ENCODE peak calls at places on chromosomes 13 and 19, in six cellular contexts. H is heart right ventricle, N is GM23338, S is dorsolateral prefrontal cortex, Y is fibroblast of villous mesenchyme, K is vagina. A is an unnamed sample.

GRCh38 chr13:75691183-75691582 is 55.1 kb downstream of the LMO7 start:
- DNase-seq in H (no peak), N (no peak), S (no peak), Y (peak), K (no peak), A (no peak)

GRCh38 chr13:77874406-77874805 is 44.2 kb downstream of the EDNRB start:
- DNase-seq in H (no peak), N (no peak), S (peak), Y (peak), K (no peak), A (no peak)

GRCh38 chr13:78586706-78587105 is 16.6 kb downstream of the POU4F1 start:
- DNase-seq in H (no peak), N (peak), S (no peak), Y (no peak), K (no peak), A (no peak)

GRCh38 chr19:30112666-30113065 is 170.6 kb downstream of the URI1 start:
- DNase-seq in H (no peak), N (no peak), S (no peak), Y (no peak), K (no peak), A (no peak)

GRCh38 chr13:88622362-88622973 is 951.3 kb downstream of the SLITRK5 start:
- DNase-seq in H (no peak), N (peak), S (no peak), Y (no peak), K (no peak), A (no peak)

GRCh38 chr13:92994056-92994455 is 232.6 kb upstream of the GPC6 start:
- DNase-seq in H (no peak), N (no peak), S (no peak), Y (no peak), K (no peak), A (no peak)

GRCh38 chr13:35448465-35448864 is 28.0 kb downstream of the MAB21L1 start:
- DNase-seq in H (no peak), N (no peak), S (no peak), Y (no peak), K (no peak), A (no peak)

GRCh38 chr19:30353394-30353793 is 18.8 kb upstream of the ZNF536 start:
- DNase-seq in H (no peak), N (no peak), S (no peak), Y (no peak), K (no peak), A (no peak)

GRCh38 chr13:33789757-33790156 is 28.2 kb upstream of the RFC3 start:
- DNase-seq in H (no peak), N (no peak), S (no peak), Y (no peak), K (no peak), A (no peak)

GRCh38 chr19:51837145-51837544 is 42.2 kb downstream of the FPR3 start:
- DNase-seq in H (no peak), N (no peak), S (no peak), Y (no peak), K (no peak), A (no peak)

GRCh38 chr19:5214902-5215301 is 125.7 kb downstream of the PTPRS start:
- DNase-seq in H (no peak), N (no peak), S (no peak), Y (no peak), K (no peak), A (no peak)

GRCh38 chr13:76579701-76580100 is 306.5 kb downstream of the KCTD12 start:
- DNase-seq in H (no peak), N (no peak), S (no peak), Y (no peak), K (no peak), A (no peak)

GRCh38 chr19:2194513-2195078 is 30.9 kb downstream of the DOT1L start:
- DNase-seq in H (no peak), N (no peak), S (no peak), Y (no peak), K (no peak), A (no peak)

GRCh38 chr19:38850976-38851621 is 1.3 kb upstream of the HNRNPL start:
- DNase-seq in H (peak), N (peak), S (no peak), Y (peak), K (no peak), A (peak)

GRCh38 chr19:40811478-40812341 is 12.7 kb downstream of the EGLN2 start:
- DNase-seq in H (no peak), N (peak), S (no peak), Y (no peak), K (no peak), A (no peak)

GRCh38 chr19:48513289-48514122 is 1.9 kb upstream of the LMTK3 start:
- DNase-seq in H (peak), N (peak), S (peak), Y (peak), K (no peak), A (peak)

GRCh38 chr13:30172593-30173300 is 134.6 kb downstream of the KATNAL1 start:
- DNase-seq in H (no peak), N (no peak), S (no peak), Y (peak), K (no peak), A (no peak)

GRCh38 chr19:29671393-29672076 is 6.3 kb downstream of the PLEKHF1 start:
- DNase-seq in H (peak), N (peak), S (no peak), Y (no peak), K (no peak), A (no peak)

GRCh38 chr19:29858000-29858596 is 46.3 kb downstream of the CCNE1 start:
- DNase-seq in H (no peak), N (peak), S (no peak), Y (no peak), K (no peak), A (peak)

GRCh38 chr19:35206855-35207254 is 21.7 kb downstream of the FAM187B start:
- DNase-seq in H (no peak), N (no peak), S (no peak), Y (no peak), K (no peak), A (no peak)

GRCh38 chr19:10142701-10143375 is 23.1 kb upstream of the EIF3G start:
- DNase-seq in H (no peak), N (no peak), S (no peak), Y (no peak), K (no peak), A (no peak)

GRCh38 chr19:55232284-55232597 is 3.7 kb upstream of the TMEM86B start:
- DNase-seq in H (no peak), N (no peak), S (no peak), Y (no peak), K (no peak), A (no peak)

GRCh38 chr19:29566496-29567054 is 39.5 kb upstream of the POP4 start:
- DNase-seq in H (no peak), N (no peak), S (no peak), Y (no peak), K (no peak), A (no peak)

GRCh38 chr19:48826606-48827020 is 9.7 kb downstream of the HSD17B14 start:
- DNase-seq in H (no peak), N (peak), S (no peak), Y (no peak), K (no peak), A (peak)

GRCh38 chr19:41877916-41878905 is 1.1 kb downstream of the CD79A start:
- DNase-seq in H (no peak), N (no peak), S (no peak), Y (no peak), K (no peak), A (no peak)

GRCh38 chr19:41879670-41880328 is 2.7 kb downstream of the CD79A start:
- DNase-seq in H (no peak), N (no peak), S (no peak), Y (no peak), K (no peak), A (no peak)

GRCh38 chr19:41879080-41879479 is 2.0 kb downstream of the CD79A start:
- DNase-seq in H (no peak), N (no peak), S (no peak), Y (no peak), K (no peak), A (no peak)

GRCh38 chr19:41877490-41877876 is 404 bp downstream of the CD79A start:
- DNase-seq in H (no peak), N (no peak), S (no peak), Y (no peak), K (no peak), A (no peak)

GRCh38 chr19:41876847-41877489 is at the start of gene CD79A:
- DNase-seq in H (no peak), N (no peak), S (no peak), Y (no peak), K (no peak), A (no peak)
- TF ChIP-seq CTCF in H (no peak), N (no peak), S (no peak), Y (no peak), K (no peak), A (no peak)

GRCh38 chr13:91768746-91769145 is 370.3 kb downstream of the GPC5 start:
- DNase-seq in H (no peak), N (no peak), S (no peak), Y (no peak), K (no peak), A (no peak)
- TF ChIP-seq CTCF in H (no peak), N (no peak), S (no peak), Y (no peak), K (no peak), A (no peak)

GRCh38 chr13:38944219-38944618 is 46.4 kb downstream of the STOML3 start:
- DNase-seq in H (no peak), N (no peak), S (no peak), Y (no peak), K (no peak), A (no peak)
- TF ChIP-seq CTCF in H (no peak), N (no peak), S (no peak), Y (no peak), K (no peak), A (no peak)

GRCh38 chr13:38530492-38530891 is 156.4 kb upstream of the FREM2 start:
- DNase-seq in H (no peak), N (peak), S (no peak), Y (peak), K (no peak), A (no peak)
- TF ChIP-seq CTCF in H (peak), N (peak), S (peak), Y (peak), K (peak), A (no peak)

DNA sequence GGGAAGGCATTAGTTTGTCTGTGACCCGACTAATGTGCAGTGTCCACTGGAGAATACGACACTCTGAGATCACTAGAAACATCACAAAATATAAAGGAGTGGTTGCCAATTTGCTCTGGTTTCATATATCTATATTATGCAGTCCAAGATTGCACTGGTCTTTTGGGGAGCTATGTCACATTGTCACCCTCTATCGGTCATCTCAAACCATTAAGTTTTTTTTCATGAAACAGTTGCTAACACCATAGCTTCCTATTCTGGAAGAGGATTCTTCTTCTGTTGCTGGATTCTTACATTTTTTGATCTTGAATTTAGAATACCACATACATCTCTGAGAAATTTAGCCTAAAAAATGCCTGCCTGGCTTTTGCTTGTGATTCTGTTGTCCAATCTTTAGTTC is 168.6 kb downstream of the LACC1 start:
- DNase-seq in H (no peak), N (no peak), S (no peak), Y (no peak), K (no peak), A (no peak)
- TF ChIP-seq CTCF in H (peak), N (no peak), S (no peak), Y (peak), K (no peak), A (no peak)

DNA sequence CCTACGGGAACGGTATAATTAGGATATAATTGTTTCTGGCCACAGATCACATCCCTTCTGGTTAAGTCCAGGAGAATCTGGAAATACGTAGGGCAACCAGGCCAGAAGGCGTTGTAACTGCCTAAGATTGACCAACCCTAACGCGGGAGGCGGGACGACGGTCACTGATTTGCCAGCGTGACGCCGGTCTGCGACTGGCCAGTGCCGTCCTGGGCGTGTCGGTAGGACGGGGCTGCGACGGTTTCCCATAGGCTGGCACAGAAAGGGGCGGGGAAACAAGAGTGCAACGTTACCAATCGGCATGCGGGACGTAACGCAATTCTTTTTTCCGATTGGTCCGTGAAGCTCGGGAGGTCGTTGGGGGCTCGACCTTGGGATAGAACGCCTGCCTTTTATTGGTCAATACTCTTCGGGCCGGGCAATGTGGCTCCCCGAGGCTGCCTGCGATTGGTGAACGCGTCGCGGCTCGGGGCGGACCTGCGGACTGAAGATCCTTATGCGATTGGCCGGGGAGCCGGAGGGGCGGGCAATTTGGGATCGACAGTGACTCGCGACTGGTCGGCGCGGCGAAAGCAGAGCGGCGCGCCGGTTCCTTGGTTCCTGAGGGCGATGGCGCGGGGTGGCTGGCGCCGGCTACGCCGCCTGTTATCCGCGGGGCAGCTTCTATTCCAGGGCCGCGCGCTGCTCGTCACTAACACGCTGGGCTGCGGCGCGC is at the start of gene MPV17L2:
- DNase-seq in H (peak), N (peak), S (peak), Y (peak), K (peak), A (peak)
- TF ChIP-seq CTCF in H (no peak), N (no peak), S (peak), Y (no peak), K (no peak), A (no peak)

GRCh38 chr19:53431399-53432087 is at the start of gene ZNF761:
- DNase-seq in H (peak), N (peak), S (peak), Y (peak), K (peak), A (peak)
- TF ChIP-seq CTCF in H (peak), N (no peak), S (peak), Y (peak), K (peak), A (peak)

GRCh38 chr19:13588953-13589833 is 82.9 kb upstream of the CACNA1A start:
- DNase-seq in H (peak), N (peak), S (peak), Y (peak), K (no peak), A (peak)
- TF ChIP-seq CTCF in H (peak), N (peak), S (peak), Y (peak), K (peak), A (peak)

GRCh38 chr19:15252398-15253018 is 20.3 kb upstream of the EPHX3 start:
- DNase-seq in H (no peak), N (peak), S (peak), Y (peak), K (no peak), A (no peak)
- TF ChIP-seq CTCF in H (peak), N (peak), S (peak), Y (peak), K (no peak), A (no peak)

A was measured in glutamatergic neuron.